ENCODE peak calls at places on chromosomes 7 and 10, in seven cellular contexts. One of them, this sample, is unnamed. For H3K9me3 and H3K4me1, the result is how much of the 10 kb centered on the place peaks cover.

GRCh38 chr10:133312769-133313145 is 4.0 kb downstream of the ZNF511 start:
- DNase-seq in A549: no peak
- DNase-seq in OCI-LY7: no peak
- DNase-seq in NT2/D1: no peak
- DNase-seq in GM23248: no peak
- DNase-seq in astrocyte: no peak
- DNase-seq in cardiac muscle cell: no peak
- DNase-seq in this sample: no peak

GRCh38 chr10:62130948-62131347 is 137.7 kb downstream of the RTKN2 start:
- DNase-seq in NT2/D1: no peak
- DNase-seq in GM23248: peak
- DNase-seq in cardiac muscle cell: no peak
- DNase-seq in OCI-LY7: no peak
- DNase-seq in A549: no peak
- DNase-seq in astrocyte: peak
- DNase-seq in this sample: no peak

GRCh38 chr10:48289652-48290238 is 15.2 kb upstream of the FRMPD2 start:
- DNase-seq in A549: peak
- DNase-seq in GM23248: peak
- DNase-seq in cardiac muscle cell: peak
- DNase-seq in NT2/D1: peak
- DNase-seq in OCI-LY7: peak
- DNase-seq in astrocyte: no peak
- DNase-seq in this sample: peak

GRCh38 chr7:50792342-50793114 is 9.8 kb upstream of the GRB10 start:
- DNase-seq in NT2/D1: no peak
- DNase-seq in GM23248: peak
- DNase-seq in OCI-LY7: no peak
- DNase-seq in A549: peak
- DNase-seq in astrocyte: peak
- DNase-seq in cardiac muscle cell: peak
- DNase-seq in this sample: peak

GRCh38 chr7:22664988-22665798 is 61.8 kb upstream of the IL6 start:
- DNase-seq in A549: no peak
- DNase-seq in cardiac muscle cell: no peak
- DNase-seq in OCI-LY7: no peak
- DNase-seq in astrocyte: no peak
- DNase-seq in GM23248: no peak
- DNase-seq in NT2/D1: no peak
- DNase-seq in this sample: no peak

GRCh38 chr10:122348512-122348911 is 26.0 kb upstream of the PLEKHA1 start:
- DNase-seq in cardiac muscle cell: no peak
- DNase-seq in OCI-LY7: peak
- DNase-seq in GM23248: no peak
- DNase-seq in astrocyte: peak
- DNase-seq in NT2/D1: no peak
- DNase-seq in A549: no peak
- DNase-seq in this sample: no peak

GRCh38 chr10:71290806-71291205 is 28.3 kb upstream of the SLC29A3 start:
- DNase-seq in NT2/D1: no peak
- DNase-seq in cardiac muscle cell: no peak
- DNase-seq in GM23248: no peak
- DNase-seq in A549: no peak
- DNase-seq in OCI-LY7: no peak
- DNase-seq in astrocyte: no peak
- DNase-seq in this sample: no peak

GRCh38 chr10:120732067-120732466 is 119.1 kb upstream of the WDR11 start:
- DNase-seq in astrocyte: peak
- DNase-seq in OCI-LY7: no peak
- DNase-seq in cardiac muscle cell: no peak
- DNase-seq in GM23248: peak
- DNase-seq in A549: no peak
- DNase-seq in NT2/D1: no peak
- DNase-seq in this sample: no peak

GRCh38 chr10:54985732-54986131 is 184.7 kb upstream of the PCDH15 start:
- DNase-seq in cardiac muscle cell: peak
- DNase-seq in astrocyte: peak
- DNase-seq in A549: no peak
- DNase-seq in OCI-LY7: peak
- DNase-seq in GM23248: peak
- DNase-seq in NT2/D1: peak
- DNase-seq in this sample: no peak

GRCh38 chr7:130037703-130038102 is 13.5 kb downstream of the ZC3HC1 start:
- DNase-seq in astrocyte: no peak
- DNase-seq in NT2/D1: no peak
- DNase-seq in cardiac muscle cell: no peak
- DNase-seq in A549: no peak
- DNase-seq in GM23248: peak
- DNase-seq in OCI-LY7: peak
- DNase-seq in this sample: no peak

GRCh38 chr7:3312583-3312982 is 11.5 kb downstream of the SDK1 start:
- DNase-seq in NT2/D1: no peak
- DNase-seq in astrocyte: no peak
- DNase-seq in A549: no peak
- DNase-seq in cardiac muscle cell: no peak
- DNase-seq in GM23248: no peak
- DNase-seq in OCI-LY7: no peak
- DNase-seq in this sample: no peak

GRCh38 chr10:59177031-59177861 is 803 bp downstream of the PHYHIPL start:
- DNase-seq in GM23248: peak
- DNase-seq in NT2/D1: peak
- DNase-seq in astrocyte: peak
- DNase-seq in A549: peak
- DNase-seq in OCI-LY7: no peak
- DNase-seq in cardiac muscle cell: peak
- DNase-seq in this sample: no peak

GRCh38 chr7:28990200-28990960 is 32.2 kb upstream of the TRIL start:
- DNase-seq in A549: no peak
- DNase-seq in GM23248: peak
- DNase-seq in OCI-LY7: no peak
- DNase-seq in cardiac muscle cell: no peak
- DNase-seq in NT2/D1: no peak
- DNase-seq in astrocyte: peak
- DNase-seq in this sample: peak

GRCh38 chr7:73893342-73894101 is 32.6 kb downstream of the TMEM270 start:
- DNase-seq in GM23248: peak
- DNase-seq in astrocyte: peak
- DNase-seq in NT2/D1: no peak
- DNase-seq in OCI-LY7: no peak
- DNase-seq in A549: no peak
- DNase-seq in cardiac muscle cell: no peak
- DNase-seq in this sample: no peak

GRCh38 chr10:33015798-33016547 is 57.9 kb upstream of the ITGB1 start:
- DNase-seq in NT2/D1: no peak
- DNase-seq in astrocyte: peak
- DNase-seq in cardiac muscle cell: no peak
- DNase-seq in GM23248: peak
- DNase-seq in A549: no peak
- DNase-seq in OCI-LY7: no peak
- DNase-seq in this sample: no peak

GRCh38 chr7:73308074-73308664 is 457 bp downstream of the NSUN5 start:
- DNase-seq in astrocyte: no peak
- DNase-seq in NT2/D1: no peak
- DNase-seq in cardiac muscle cell: no peak
- DNase-seq in GM23248: peak
- DNase-seq in OCI-LY7: no peak
- DNase-seq in A549: no peak
- DNase-seq in this sample: no peak

GRCh38 chr7:5546626-5547025 is 123.0 kb upstream of the TNRC18 start:
- DNase-seq in OCI-LY7: no peak
- DNase-seq in GM23248: no peak
- DNase-seq in cardiac muscle cell: no peak
- DNase-seq in astrocyte: no peak
- DNase-seq in NT2/D1: no peak
- DNase-seq in A549: no peak
- DNase-seq in this sample: no peak

GRCh38 chr7:71925663-71926062 is 486.5 kb downstream of the CALN1 start:
- DNase-seq in cardiac muscle cell: no peak
- DNase-seq in A549: no peak
- DNase-seq in astrocyte: no peak
- DNase-seq in NT2/D1: peak
- DNase-seq in OCI-LY7: peak
- DNase-seq in GM23248: no peak
- DNase-seq in this sample: no peak

DNA sequence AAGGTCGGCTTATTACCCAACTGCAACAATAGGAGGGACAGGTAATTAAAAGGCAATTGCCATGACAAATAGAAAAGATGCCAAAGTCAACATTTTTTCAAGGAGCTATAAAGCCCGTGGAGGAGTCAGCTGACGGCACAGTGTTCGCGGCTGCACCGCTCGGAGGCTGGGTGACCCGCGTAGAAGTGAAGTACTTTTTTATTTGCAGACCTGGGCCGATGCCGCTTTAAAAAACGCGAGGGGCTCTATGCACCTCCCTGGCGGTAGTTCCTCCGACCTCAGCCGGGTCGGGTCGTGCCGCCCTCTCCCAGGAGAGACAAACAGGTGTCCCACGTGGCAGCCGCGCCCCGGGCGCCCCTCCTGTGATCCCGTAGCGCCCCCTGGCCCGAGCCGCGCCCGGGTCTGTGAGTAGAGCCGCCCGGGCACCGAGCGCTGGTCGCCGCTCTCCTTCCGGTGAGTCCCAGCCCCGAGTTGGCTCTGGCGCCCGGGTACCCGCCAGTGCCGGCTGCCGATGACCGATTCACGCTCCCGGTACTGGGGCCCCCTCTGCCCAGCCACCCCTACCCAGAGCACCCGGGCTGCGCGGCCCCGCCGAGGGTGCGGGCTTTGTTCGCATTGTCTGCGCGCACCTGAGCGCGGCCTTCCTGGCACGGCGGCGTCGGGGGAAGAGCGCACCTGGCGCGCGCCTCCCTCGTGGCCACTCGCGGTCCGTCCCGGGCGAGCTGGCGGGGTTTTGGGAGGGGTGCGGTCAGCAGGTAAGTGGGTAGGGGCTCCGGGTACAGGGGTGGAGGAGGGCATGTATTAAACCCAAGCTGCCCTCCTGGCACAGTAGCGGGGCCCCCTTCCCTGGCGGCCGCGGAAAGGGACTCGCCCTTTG is at the start of gene VWA2:
- DNase-seq in A549: peak
- DNase-seq in GM23248: no peak
- DNase-seq in cardiac muscle cell: peak
- DNase-seq in NT2/D1: peak
- DNase-seq in OCI-LY7: peak
- DNase-seq in astrocyte: no peak
- DNase-seq in this sample: peak
- H3K4me3 ChIP-seq in A549: peak
- H3K4me3 ChIP-seq in GM23248: no peak
- H3K4me3 ChIP-seq in cardiac muscle cell: peak
- H3K4me3 ChIP-seq in NT2/D1: peak
- H3K4me3 ChIP-seq in OCI-LY7: no peak
- H3K4me3 ChIP-seq in astrocyte: peak
- H3K4me3 ChIP-seq in this sample: peak

GRCh38 chr10:128853537-128853936 is 613.5 kb upstream of the MGMT start:
- DNase-seq in NT2/D1: no peak
- DNase-seq in GM23248: no peak
- DNase-seq in cardiac muscle cell: no peak
- DNase-seq in OCI-LY7: no peak
- DNase-seq in A549: no peak
- DNase-seq in astrocyte: no peak
- DNase-seq in this sample: no peak

GRCh38 chr10:128852902-128853301 is 614.1 kb upstream of the MGMT start:
- DNase-seq in OCI-LY7: no peak
- DNase-seq in cardiac muscle cell: no peak
- DNase-seq in A549: no peak
- DNase-seq in NT2/D1: no peak
- DNase-seq in GM23248: no peak
- DNase-seq in astrocyte: no peak
- DNase-seq in this sample: no peak

GRCh38 chr10:128852449-128852848 is 614.6 kb upstream of the MGMT start:
- DNase-seq in OCI-LY7: no peak
- DNase-seq in A549: no peak
- DNase-seq in GM23248: no peak
- DNase-seq in NT2/D1: no peak
- DNase-seq in astrocyte: no peak
- DNase-seq in cardiac muscle cell: no peak
- DNase-seq in this sample: no peak

GRCh38 chr10:128855656-128856428 is 611.2 kb upstream of the MGMT start:
- DNase-seq in A549: no peak
- DNase-seq in OCI-LY7: no peak
- DNase-seq in astrocyte: no peak
- DNase-seq in NT2/D1: no peak
- DNase-seq in GM23248: no peak
- DNase-seq in cardiac muscle cell: no peak
- DNase-seq in this sample: no peak

DNA sequence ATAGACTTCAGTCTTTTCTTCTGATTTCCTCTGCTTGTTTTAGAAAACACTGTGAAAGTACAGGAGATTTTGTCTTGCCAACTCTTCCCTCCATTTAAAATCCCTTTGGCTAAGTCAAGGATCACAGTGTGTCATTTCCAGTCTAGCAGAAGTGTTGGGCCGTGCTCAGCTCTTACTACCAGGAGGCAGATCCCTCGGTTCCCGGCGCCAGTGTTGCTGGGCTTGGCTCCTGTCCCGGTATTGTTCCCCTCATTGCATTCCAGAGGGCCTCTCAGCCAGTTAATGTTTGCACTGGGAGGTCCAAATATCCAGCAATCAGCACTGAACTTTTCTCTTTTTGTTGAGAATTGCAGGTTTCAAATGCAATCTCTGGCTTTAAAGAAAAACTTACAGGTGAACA is 612.1 kb upstream of the MGMT start:
- DNase-seq in OCI-LY7: no peak
- DNase-seq in GM23248: peak
- DNase-seq in astrocyte: peak
- DNase-seq in A549: no peak
- DNase-seq in NT2/D1: peak
- DNase-seq in cardiac muscle cell: peak
- DNase-seq in this sample: no peak
- H3K9me3 ChIP-seq in OCI-LY7: under half
- H3K9me3 ChIP-seq in GM23248: under half
- H3K9me3 ChIP-seq in astrocyte: under half
- H3K9me3 ChIP-seq in A549: under half
- H3K9me3 ChIP-seq in NT2/D1: under half
- H3K9me3 ChIP-seq in cardiac muscle cell: under half
- H3K9me3 ChIP-seq in this sample: under half

GRCh38 chr10:78338717-78339116 is 305.1 kb downstream of the RPS24 start:
- DNase-seq in astrocyte: no peak
- DNase-seq in A549: no peak
- DNase-seq in cardiac muscle cell: no peak
- DNase-seq in OCI-LY7: no peak
- DNase-seq in NT2/D1: no peak
- DNase-seq in GM23248: no peak
- DNase-seq in this sample: no peak
- H3K4me1 ChIP-seq in astrocyte: under half
- H3K4me1 ChIP-seq in A549: under half
- H3K4me1 ChIP-seq in cardiac muscle cell: under half
- H3K4me1 ChIP-seq in OCI-LY7: under half
- H3K4me1 ChIP-seq in NT2/D1: under half
- H3K4me1 ChIP-seq in GM23248: under half
- H3K4me1 ChIP-seq in this sample: under half

DNA sequence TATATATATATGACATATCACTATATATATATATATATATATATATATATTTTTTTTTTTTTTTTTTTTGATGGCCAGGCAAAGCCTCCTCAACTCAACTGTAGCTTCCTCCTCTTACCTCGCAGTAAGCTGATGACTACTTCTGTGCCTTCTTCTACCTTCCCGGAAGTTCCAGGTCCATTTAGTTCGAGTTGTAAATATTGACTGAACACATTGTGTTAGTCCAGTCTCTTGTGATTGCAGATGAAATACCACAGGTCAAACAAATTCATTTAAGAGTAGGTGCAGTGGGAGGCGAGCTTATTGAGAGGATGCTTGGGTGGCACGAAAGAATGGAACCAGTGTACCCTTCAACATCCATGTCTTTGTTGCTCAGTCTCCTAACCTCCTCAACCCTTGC is 144.6 kb downstream of the ST7 start:
- DNase-seq in cardiac muscle cell: no peak
- DNase-seq in NT2/D1: no peak
- DNase-seq in GM23248: no peak
- DNase-seq in OCI-LY7: no peak
- DNase-seq in astrocyte: no peak
- DNase-seq in A549: no peak
- DNase-seq in this sample: no peak
- H3K4me3 ChIP-seq in cardiac muscle cell: no peak
- H3K4me3 ChIP-seq in NT2/D1: no peak
- H3K4me3 ChIP-seq in GM23248: no peak
- H3K4me3 ChIP-seq in OCI-LY7: no peak
- H3K4me3 ChIP-seq in astrocyte: no peak
- H3K4me3 ChIP-seq in A549: no peak
- H3K4me3 ChIP-seq in this sample: no peak

This sample was measured in HAP-1.